ENCODE peak calls at places on chromosomes 13 and 19, in eight cellular contexts. V, S, L, O, T, I, R and P are unnamed samples.

GRCh38 chr13:20125129-20125782 is 35.6 kb downstream of the GJA3 start:
- DNase-seq in V (no peak), S (peak; percentile 31), L (no peak), O (no peak), T (no peak), I (no peak), R (peak; percentile 36), P (peak; percentile 59)

GRCh38 chr13:49450105-49450819 is 6.2 kb downstream of the SETDB2 start:
- DNase-seq in V (no peak), S (no peak), L (no peak), O (no peak), T (no peak), I (no peak), R (no peak), P (no peak)

GRCh38 chr13:113373811-113374485 is 10.0 kb upstream of the GRTP1 start:
- DNase-seq in V (no peak), S (no peak), L (no peak), O (no peak), T (no peak), I (no peak), R (no peak), P (no peak)

GRCh38 chr19:10797541-10798256 is 38.3 kb downstream of the TMED1 start:
- DNase-seq in V (no peak), S (no peak), L (no peak), O (peak; percentile 88), T (no peak), I (no peak), R (no peak), P (no peak)

GRCh38 chr19:55345818-55346724 is 6.4 kb downstream of the KMT5C start:
- DNase-seq in V (no peak), S (peak; percentile 54), L (no peak), O (no peak), T (no peak), I (no peak), R (no peak), P (no peak)

GRCh38 chr19:8965887-8966286 is 44.3 kb downstream of the MUC16 start:
- DNase-seq in V (no peak), S (no peak), L (no peak), O (no peak), T (no peak), I (no peak), R (no peak), P (no peak)

GRCh38 chr13:73835138-73835721 is 299.0 kb downstream of the KLF12 start:
- DNase-seq in V (peak; percentile 23), S (peak; percentile 5), L (no peak), O (no peak), T (peak; percentile 72), I (peak; percentile 58), R (peak; percentile 82), P (peak; percentile 16)

GRCh38 chr19:13951799-13952153 is 533 bp upstream of the DCAF15 start:
- DNase-seq in V (no peak), S (no peak), L (no peak), O (no peak), T (peak; percentile 52), I (no peak), R (no peak), P (no peak)

GRCh38 chr19:18278521-18279265 is 2.7 kb downstream of the JUND start:
- DNase-seq in V (no peak), S (no peak), L (no peak), O (peak; percentile 81), T (no peak), I (no peak), R (peak; percentile 32), P (no peak)

GRCh38 chr13:114047358-114047881 is 73.5 kb upstream of the C13orf46 start:
- DNase-seq in V (no peak), S (peak; percentile 48), L (no peak), O (no peak), T (no peak), I (no peak), R (no peak), P (peak; percentile 55)

GRCh38 chr13:47865883-47866282 is 135.2 kb downstream of the SUCLA2 start:
- DNase-seq in V (no peak), S (no peak), L (no peak), O (no peak), T (no peak), I (no peak), R (no peak), P (no peak)